ENCODE peak calls at places on chromosomes 6 and 20, in four cellular contexts. T, H, D and P are unnamed samples.

GRCh38 chr20:714453-714852 is 38.9 kb upstream of the SCRT2 start:
- DNase-seq in T (no peak), D (no peak), H (no peak), P (no peak)

GRCh38 chr20:57617079-57617795 is 3.0 kb downstream of the ZBP1 start:
- DNase-seq in T (no peak), H (no peak), D (no peak), P (no peak)

GRCh38 chr20:55172310-55173002 is 697.1 kb downstream of the DOK5 start:
- DNase-seq in T (no peak), D (no peak), H (no peak), P (no peak)

GRCh38 chr20:46243707-46244628 is 64.3 kb downstream of the CDH22 start:
- DNase-seq in D (no peak), H (no peak), T (no peak), P (peak; percentile 97)

GRCh38 chr6:5066456-5067093 is 18.6 kb upstream of the PPP1R3G start:
- DNase-seq in H (no peak), D (no peak), T (no peak), P (no peak)

GRCh38 chr6:134884752-134885151 is 65.1 kb downstream of the ALDH8A1 start:
- DNase-seq in H (no peak), T (no peak), D (no peak), P (no peak)

GRCh38 chr6:113031591-113031990 is 684.5 kb downstream of the RFPL4B start:
- DNase-seq in H (no peak), T (no peak), D (no peak), P (no peak)

GRCh38 chr6:31821301-31822037 is 6.1 kb upstream of the HSPA1B start:
- DNase-seq in H (no peak), T (peak; percentile 84), D (peak; percentile 89), P (peak; percentile 49)

GRCh38 chr6:1027795-1028569 is 283.9 kb upstream of the FOXQ1 start:
- DNase-seq in H (no peak), T (no peak), D (no peak), P (no peak)

GRCh38 chr6:160456214-160456546 is 108.0 kb downstream of the SLC22A3 start:
- DNase-seq in D (no peak), T (no peak), H (no peak), P (no peak)

GRCh38 chr20:9999660-10000059 is 35.1 kb upstream of the ANKEF1 start:
- DNase-seq in H (no peak), D (no peak), T (no peak), P (peak; percentile 35)

GRCh38 chr20:44080646-44081267 is 106.2 kb downstream of the JPH2 start:
- DNase-seq in T (peak; percentile 82), D (peak; percentile 84), H (peak; percentile 61), P (peak; percentile 78)

GRCh38 chr20:51393566-51393965 is 149.0 kb downstream of the NFATC2 start:
- DNase-seq in D (no peak), T (no peak), H (no peak), P (no peak)

GRCh38 chr6:60867548-60867947 is 1418.5 kb downstream of the KHDRBS2 start:
- DNase-seq in T (no peak), H (no peak), D (no peak), P (no peak)

GRCh38 chr6:164098857-164099534 is 684.5 kb downstream of the QKI start:
- DNase-seq in H (no peak), T (peak; percentile 33), D (no peak), P (peak; percentile 4)

GRCh38 chr20:60138263-60139127 is 180.3 kb downstream of the CDH26 start:
- DNase-seq in T (peak; percentile 55), H (no peak), D (no peak), P (peak; percentile 31)

GRCh38 chr20:63094767-63095499 is 88.2 kb upstream of the BHLHE23 start:
- DNase-seq in D (no peak), H (no peak), T (no peak), P (no peak)

GRCh38 chr20:19806806-19807691 is 49.0 kb downstream of the RIN2 start:
- DNase-seq in H (no peak), D (peak; percentile 21), T (no peak), P (no peak)

GRCh38 chr6:136922680-136922996 is 537 bp downstream of the SLC35D3 start:
- DNase-seq in H (no peak), D (no peak), T (no peak), P (peak; percentile 18)

GRCh38 chr6:143607959-143608358 is 69.8 kb upstream of the PHACTR2 start:
- DNase-seq in H (no peak), D (no peak), T (no peak), P (peak; percentile 9)

GRCh38 chr6:158718431-158719126 is 68.7 kb downstream of the SYTL3 start:
- DNase-seq in D (peak; percentile 51), H (no peak), T (peak; percentile 48), P (peak; percentile 46)

GRCh38 chr20:48656661-48657211 is 171.1 kb downstream of the PREX1 start:
- DNase-seq in T (peak; percentile 41), D (no peak), H (no peak), P (no peak)

GRCh38 chr20:36101201-36101600 is 53.3 kb upstream of the EPB41L1 start:
- DNase-seq in D (no peak), H (no peak), T (peak; percentile 79), P (no peak)

GRCh38 chr20:50291428-50292323 is 101.0 kb downstream of the CEBPB start:
- DNase-seq in H (no peak), T (no peak), D (no peak), P (no peak)

GRCh38 chr20:46111028-46111835 is 6.9 kb upstream of the CD40 start:
- DNase-seq in T (no peak), D (peak; percentile 74), H (no peak), P (no peak)

GRCh38 chr6:130671119-130672104 is 155.8 kb upstream of the SMLR1 start:
- DNase-seq in D (peak; percentile 64), H (no peak), T (no peak), P (no peak)

GRCh38 chr6:169079650-169080049 is 174.0 kb downstream of the THBS2 start:
- DNase-seq in D (no peak), T (no peak), H (no peak), P (peak; percentile 3)

GRCh38 chr20:31594558-31595379 is 10.3 kb upstream of the ID1 start:
- DNase-seq in D (no peak), H (no peak), T (peak; percentile 31), P (no peak)

GRCh38 chr20:31597483-31597858 is 7.6 kb upstream of the ID1 start:
- DNase-seq in T (no peak), D (no peak), H (no peak), P (no peak)

GRCh38 chr20:31595380-31595653 is 9.8 kb upstream of the ID1 start:
- DNase-seq in H (no peak), D (no peak), T (no peak), P (no peak)

GRCh38 chr20:31596831-31597482 is 8.1 kb upstream of the ID1 start:
- DNase-seq in D (no peak), H (no peak), T (no peak), P (no peak)

GRCh38 chr20:31595654-31596411 is 9.3 kb upstream of the ID1 start:
- DNase-seq in D (peak; percentile 87), T (peak; percentile 65), H (peak; percentile 68), P (peak; percentile 53)
- H3K4me3 ChIP-seq in D (no peak overlapping the region), T (no peak overlapping the region), H (no peak overlapping the region), P (no peak overlapping the region)

GRCh38 chr6:139375239-139376053 is 998 bp upstream of the CITED2 start:
- DNase-seq in T (peak; percentile 92), D (peak; percentile 98), H (peak; percentile 95), P (peak; percentile 97)
- TF ChIP-seq CTCF in T (no peak), D (no peak), H (peak; percentile 23), P (peak; percentile 26)

DNA sequence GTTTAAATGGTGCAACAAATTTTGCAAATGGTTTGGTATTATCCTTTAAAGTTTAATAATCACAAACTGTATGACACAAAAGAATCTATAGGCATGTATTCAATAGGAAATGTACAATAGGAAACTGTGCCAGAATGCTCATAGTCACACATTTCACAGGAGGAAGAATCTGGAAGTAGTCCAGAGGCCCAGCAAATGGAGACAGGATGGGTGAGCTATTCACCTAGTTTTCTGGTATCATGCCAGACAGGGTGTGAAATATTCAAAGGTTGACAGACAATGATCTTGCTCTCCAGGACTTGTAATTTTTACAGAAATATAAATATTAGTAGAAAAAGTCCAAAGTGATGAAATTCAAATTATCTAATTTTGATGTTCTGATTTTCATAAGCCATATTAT is 520.1 kb upstream of the IMPG1 start:
- DNase-seq in H (no peak), T (no peak), D (no peak), P (peak; percentile 26)
- H3K4me3 ChIP-seq in H (no peak overlapping the region), T (no peak overlapping the region), D (no peak overlapping the region), P (no peak overlapping the region)

GRCh38 chr6:15014958-15015357 is 230.9 kb upstream of the JARID2 start:
- DNase-seq in T (no peak), H (no peak), D (no peak), P (no peak)
- TF ChIP-seq CTCF in T (no peak), H (no peak), D (no peak), P (no peak)

GRCh38 chr6:41732601-41733348 is 2.6 kb downstream of the TFEB start:
- DNase-seq in T (peak; percentile 41), H (no peak), D (no peak), P (peak; percentile 53)

GRCh38 chr6:41730531-41731436 is 4.6 kb downstream of the TFEB start:
- DNase-seq in T (no peak), D (no peak), H (no peak), P (no peak)

GRCh38 chr6:41732149-41732548 is 3.3 kb downstream of the TFEB start:
- DNase-seq in H (no peak), T (no peak), D (no peak), P (no peak)

GRCh38 chr6:41733349-41733706 is 2.1 kb downstream of the TFEB start:
- DNase-seq in H (no peak), T (no peak), D (no peak), P (no peak)

DNA sequence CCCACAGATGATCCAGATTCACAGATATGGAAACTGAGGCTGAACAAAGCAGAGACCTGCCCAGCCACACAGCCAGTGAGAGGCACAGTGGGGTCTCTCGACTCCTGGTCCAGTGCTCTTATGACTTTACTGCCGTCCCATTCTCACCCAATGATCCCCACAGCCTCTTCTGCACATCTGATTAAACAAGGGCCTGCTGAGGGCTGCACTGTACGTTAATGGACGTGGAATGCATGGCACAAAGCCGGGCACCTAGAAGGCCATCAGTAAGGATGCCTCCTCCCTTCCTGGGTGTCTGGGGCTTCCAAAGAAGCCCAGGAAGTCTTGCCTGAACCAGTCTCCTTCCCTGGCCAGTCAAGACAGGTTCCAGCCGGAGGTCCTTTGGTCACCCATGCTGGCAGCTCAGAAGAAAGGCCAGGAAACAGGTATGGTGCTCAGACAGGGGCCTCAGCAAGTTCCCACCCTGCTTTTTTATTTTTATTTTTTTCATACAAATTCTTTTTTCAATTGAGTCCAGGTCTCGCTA is 3.8 kb downstream of the TFEB start:
- DNase-seq in D (no peak), H (no peak), T (no peak), P (peak; percentile 58)
- H3K4me3 ChIP-seq in D (no peak overlapping the region), H (no peak overlapping the region), T (no peak overlapping the region), P (no peak overlapping the region)

GRCh38 chr6:116562614-116563013 is 8.7 kb upstream of the RWDD1 start:
- DNase-seq in H (no peak), T (no peak), D (no peak), P (no peak)

GRCh38 chr6:116564921-116565872 is 6.1 kb upstream of the RWDD1 start:
- DNase-seq in T (no peak), D (peak; percentile 63), H (no peak), P (peak; percentile 24)

GRCh38 chr6:116562019-116562403 is 8.5 kb downstream of the CALHM4 start:
- DNase-seq in H (no peak), T (no peak), D (no peak), P (no peak)

GRCh38 chr6:116563830-116564229 is 7.5 kb upstream of the RWDD1 start:
- DNase-seq in T (no peak), D (no peak), H (no peak), P (no peak)

GRCh38 chr6:116564296-116564695 is 7.0 kb upstream of the RWDD1 start:
- DNase-seq in H (no peak), D (no peak), T (no peak), P (no peak)
- TF ChIP-seq CTCF in H (no peak), D (no peak), T (no peak), P (no peak)